ENCODE peak calls at places on chromosomes 2 and 18, in eight cellular contexts. U is foreskin fibroblast; W is AG08396; K is T-helper 2 cell; S is activated gamma-delta T cell treated with Interleukin-2 at 50 U/mL for 16 hours; T is COR-L47; N is occipital lobe; G is activated CD8-positive, alpha-beta T cell treated with anti-CD3 and anti-CD28 coated beads, Interleukin-2, amount 10 ng/mL, durations not matched to agents 7 days and 5 days. Y is an unnamed sample.

GRCh38 chr2:64128943-64129391 is 15.3 kb downstream of the PELI1 start:
- DNase-seq in S (no peak), W (no peak), N (no peak), U (no peak), G (no peak), K (no peak), T (no peak), Y (no peak)

GRCh38 chr2:55047677-55048299 is 2.5 kb downstream of the RTN4 start:
- DNase-seq in S (no peak), K (no peak), T (no peak), U (peak), N (no peak), G (no peak), W (no peak), Y (no peak)

GRCh38 chr2:215617060-215617824 is 181.4 kb upstream of the FN1 start:
- DNase-seq in W (no peak), N (no peak), S (no peak), T (no peak), U (no peak), G (no peak), K (no peak), Y (no peak)

GRCh38 chr2:63488118-63488713 is 100.1 kb downstream of the WDPCP start:
- DNase-seq in U (peak), T (peak), W (peak), G (peak), N (no peak), S (no peak), K (no peak), Y (no peak)

GRCh38 chr2:127672341-127673303 is 2.7 kb downstream of the LIMS2 start:
- DNase-seq in G (no peak), N (no peak), T (no peak), U (no peak), K (no peak), S (no peak), W (no peak), Y (no peak)

GRCh38 chr2:206084870-206085741 is 868 bp downstream of the INO80D start:
- DNase-seq in G (peak), K (peak), S (peak), W (peak), U (peak), N (peak), T (no peak), Y (peak)

GRCh38 chr2:236871500-236872001 is 214.1 kb upstream of the COPS8 start:
- DNase-seq in U (peak), W (peak), N (no peak), S (no peak), T (no peak), K (no peak), G (no peak), Y (no peak)

GRCh38 chr2:153387203-153387602 is 91.4 kb downstream of the RPRM start:
- DNase-seq in S (no peak), N (no peak), K (no peak), T (no peak), G (no peak), W (no peak), U (no peak), Y (no peak)

GRCh38 chr2:191304939-191305875 is 60.0 kb downstream of the MYO1B start:
- DNase-seq in G (no peak), N (no peak), W (peak), T (no peak), S (no peak), U (peak), K (no peak), Y (no peak)

GRCh38 chr2:170950221-170950737 is 21.2 kb downstream of the GORASP2 start:
- DNase-seq in K (no peak), W (no peak), T (no peak), N (no peak), G (no peak), U (no peak), S (no peak), Y (no peak)

GRCh38 chr2:221077241-221077640 is 494.9 kb downstream of the EPHA4 start:
- DNase-seq in N (no peak), K (no peak), U (no peak), T (no peak), S (no peak), W (no peak), G (no peak), Y (no peak)

GRCh38 chr2:222318026-222318711 is 19.4 kb upstream of the PAX3 start:
- DNase-seq in K (no peak), G (peak), N (peak), W (peak), S (no peak), T (peak), U (peak), Y (no peak)

GRCh38 chr2:28962505-28962904 is 18.6 kb upstream of the TOGARAM2 start:
- DNase-seq in S (no peak), T (no peak), U (no peak), N (no peak), K (no peak), W (no peak), G (no peak), Y (no peak)

GRCh38 chr2:238585836-238586821 is 159.4 kb downstream of the ASB1 start:
- DNase-seq in S (no peak), G (no peak), U (no peak), N (no peak), T (no peak), W (no peak), K (no peak), Y (no peak)

GRCh38 chr2:29723255-29724001 is 198.0 kb downstream of the ALK start:
- DNase-seq in T (no peak), W (no peak), U (no peak), N (no peak), K (no peak), S (no peak), G (no peak), Y (no peak)

GRCh38 chr2:206442854-206443734 is at the start of gene ADAM23:
- DNase-seq in G (peak), S (peak), U (peak), W (peak), N (peak), T (peak), K (no peak), Y (peak)

GRCh38 chr2:57552885-57553284 is 493.7 kb upstream of the VRK2 start:
- DNase-seq in W (no peak), K (no peak), N (no peak), T (no peak), U (no peak), G (no peak), S (no peak), Y (no peak)

GRCh38 chr18:79402977-79403722 is 7.4 kb downstream of the NFATC1 start:
- DNase-seq in G (no peak), T (peak), S (no peak), N (no peak), U (peak), K (no peak), W (peak), Y (no peak)

GRCh38 chr2:85862426-85862825 is 26.4 kb downstream of the ST3GAL5 start:
- DNase-seq in T (no peak), N (no peak), W (no peak), U (no peak), S (peak), K (peak), G (no peak), Y (no peak)

GRCh38 chr2:110126086-110126773 is 10.6 kb upstream of the MALL start:
- DNase-seq in G (no peak), K (no peak), W (no peak), T (no peak), U (peak), S (no peak), N (no peak), Y (no peak)

GRCh38 chr18:10590412-10590811 is 64.6 kb downstream of the NAPG start:
- DNase-seq in U (no peak), S (no peak), N (no peak), T (no peak), K (no peak), W (no peak), G (no peak), Y (no peak)

GRCh38 chr2:100990166-100990565 is 11.9 kb upstream of the RPL31 start:
- DNase-seq in K (no peak), W (no peak), T (no peak), N (no peak), S (no peak), U (no peak), G (no peak), Y (no peak)

GRCh38 chr18:9366126-9366714 is 31.6 kb downstream of the TWSG1 start:
- DNase-seq in T (no peak), G (no peak), N (no peak), K (no peak), W (peak), S (no peak), U (peak), Y (no peak)

GRCh38 chr2:58870704-58871103 is 629.6 kb upstream of the FANCL start:
- DNase-seq in S (no peak), U (peak), G (no peak), K (no peak), T (no peak), W (no peak), N (no peak), Y (no peak)

GRCh38 chr2:183179156-183179555 is 54.9 kb downstream of the NUP35 start:
- DNase-seq in K (no peak), N (no peak), G (no peak), T (no peak), W (no peak), S (no peak), U (no peak), Y (no peak)

GRCh38 chr2:168635065-168635577 is 167.3 kb upstream of the NOSTRIN start:
- DNase-seq in T (no peak), W (no peak), K (no peak), G (no peak), N (no peak), U (peak), S (no peak), Y (no peak)

GRCh38 chr18:50586710-50587109 is 26.8 kb downstream of the MAPK4 start:
- DNase-seq in S (no peak), U (no peak), T (no peak), W (no peak), N (no peak), G (no peak), K (no peak), Y (no peak)

GRCh38 chr2:76169985-76170384 is 459.3 kb upstream of the GCFC2 start:
- DNase-seq in S (no peak), T (no peak), K (no peak), N (no peak), W (no peak), U (no peak), G (no peak), Y (no peak)

GRCh38 chr2:142602418-142602989 is 275.0 kb upstream of the KYNU start:
- DNase-seq in W (no peak), T (no peak), U (no peak), N (no peak), G (no peak), K (no peak), S (no peak), Y (no peak)

GRCh38 chr2:42128731-42129486 is 40.2 kb upstream of the EML4 start:
- DNase-seq in U (peak), N (no peak), G (no peak), S (no peak), T (no peak), W (peak), K (no peak), Y (no peak)

GRCh38 chr2:118122768-118123335 is 34.6 kb downstream of the INSIG2 start:
- DNase-seq in W (no peak), S (no peak), U (no peak), G (no peak), K (no peak), T (no peak), N (no peak), Y (no peak)

GRCh38 chr2:45611020-45611737 is at the start of gene SRBD1:
- DNase-seq in N (peak), K (peak), T (peak), S (peak), U (peak), W (peak), G (peak), Y (peak)

GRCh38 chr2:112751451-112752197 is 12.8 kb downstream of the CKAP2L start:
- DNase-seq in N (no peak), T (no peak), K (no peak), U (no peak), G (no peak), S (no peak), W (no peak), Y (no peak)

GRCh38 chr2:191352536-191352935 is 107.3 kb downstream of the MYO1B start:
- DNase-seq in W (peak), S (no peak), U (peak), N (no peak), T (no peak), K (no peak), G (no peak), Y (no peak)

GRCh38 chr2:208057108-208057507 is 31.8 kb upstream of the PLEKHM3 start:
- DNase-seq in T (no peak), N (no peak), W (no peak), K (no peak), S (no peak), G (no peak), U (no peak), Y (no peak)

GRCh38 chr2:32366595-32366994 is 9.8 kb downstream of the BIRC6 start:
- DNase-seq in S (no peak), W (no peak), U (no peak), K (no peak), N (no peak), G (no peak), T (no peak), Y (no peak)

Y was measured in CD4-positive, alpha-beta T cell.